ENCODE peak calls at places on chromosome 1, in ten cellular contexts. H, E, V, D, I, J, K, W, F and M are unnamed samples.

GRCh38 chr1:46401964-46402626 is 8.0 kb downstream of the FAAH start:
- DNase-seq in J (peak), K (no peak), V (peak), I (no peak), H (peak), E (peak), D (peak), F (no peak), W (peak), M (peak)

GRCh38 chr1:78586572-78586971 is 33.7 kb upstream of the IFI44L start:
- DNase-seq in W (no peak), H (no peak), D (no peak), F (no peak), E (peak), I (no peak), K (no peak), V (peak), J (peak), M (peak)

GRCh38 chr1:41239988-41240610 is 2.0 kb downstream of the SCMH1 start:
- DNase-seq in K (no peak), H (no peak), E (peak), V (peak), F (no peak), I (no peak), D (no peak), W (peak), J (peak), M (peak)

GRCh38 chr1:27873671-27874384 is 1.5 kb downstream of the THEMIS2 start:
- DNase-seq in J (no peak), E (no peak), H (no peak), K (no peak), V (no peak), F (no peak), D (no peak), I (no peak), W (no peak), M (no peak)

GRCh38 chr1:43563779-43564616 is 33.3 kb downstream of the PTPRF start:
- DNase-seq in D (no peak), E (no peak), K (no peak), H (no peak), V (no peak), F (no peak), J (no peak), W (peak), I (peak), M (peak)

GRCh38 chr1:6256640-6257039 is 4.3 kb downstream of the GPR153 start:
- DNase-seq in I (no peak), H (no peak), E (no peak), J (no peak), F (no peak), W (no peak), V (no peak), K (no peak), D (no peak), M (no peak)

GRCh38 chr1:17624540-17625256 is 85.2 kb downstream of the ARHGEF10L start:
- DNase-seq in V (peak), H (peak), D (peak), I (no peak), E (peak), J (peak), K (no peak), W (no peak), F (no peak), M (peak)

GRCh38 chr1:77511440-77511840 is 171.0 kb downstream of the ZZZ3 start:
- DNase-seq in V (peak), I (no peak), F (no peak), H (no peak), E (peak), J (peak), K (no peak), W (no peak), D (peak), M (peak)

GRCh38 chr1:62050165-62050564 is 144.5 kb upstream of the L1TD1 start:
- DNase-seq in E (no peak), F (no peak), J (no peak), I (no peak), K (no peak), W (no peak), V (no peak), D (no peak), H (no peak), M (peak)

GRCh38 chr1:192977089-192977706 is 82.0 kb downstream of the UCHL5 start:
- DNase-seq in E (no peak), V (no peak), W (no peak), K (no peak), D (no peak), J (no peak), F (no peak), H (no peak), I (no peak), M (no peak)

GRCh38 chr1:111736548-111737215 is 2.5 kb downstream of the INKA2 start:
- DNase-seq in D (peak), H (no peak), W (peak), V (peak), E (no peak), I (no peak), K (no peak), F (no peak), J (peak), M (peak)

GRCh38 chr1:172662464-172663109 is 3.7 kb downstream of the FASLG start:
- DNase-seq in W (no peak), H (peak), E (peak), I (no peak), K (peak), V (peak), D (peak), F (peak), J (peak), M (peak)

GRCh38 chr1:55212349-55213028 is 2.7 kb downstream of the USP24 start:
- DNase-seq in D (no peak), F (no peak), K (no peak), W (no peak), E (no peak), H (no peak), V (no peak), J (no peak), I (no peak), M (peak)

GRCh38 chr1:50661626-50662025 is 238.4 kb upstream of the DMRTA2 start:
- DNase-seq in F (no peak), K (no peak), I (no peak), J (peak), H (no peak), V (peak), D (no peak), E (no peak), W (no peak), M (peak)

GRCh38 chr1:205748398-205749093 is 1.4 kb downstream of the NUCKS1 start:
- DNase-seq in W (no peak), I (peak), E (peak), H (no peak), D (peak), K (no peak), J (peak), F (no peak), V (peak), M (peak)

GRCh38 chr1:233904979-233905415 is 521 bp downstream of the SLC35F3 start:
- DNase-seq in I (peak), F (no peak), E (no peak), D (peak), V (peak), H (no peak), K (no peak), W (no peak), J (no peak), M (peak)

GRCh38 chr1:116931016-116931918 is 21.6 kb downstream of the PTGFRN start:
- DNase-seq in D (no peak), W (no peak), K (no peak), H (no peak), V (no peak), J (no peak), F (no peak), I (no peak), E (no peak), M (no peak)

GRCh38 chr1:16984717-16985116 is 4.3 kb upstream of the MFAP2 start:
- DNase-seq in I (no peak), W (no peak), D (peak), F (no peak), V (peak), H (no peak), J (peak), E (peak), K (no peak), M (peak)

GRCh38 chr1:178057863-178058576 is 35.9 kb upstream of the RASAL2 start:
- DNase-seq in I (no peak), F (no peak), H (no peak), D (peak), V (peak), K (no peak), W (no peak), J (peak), E (no peak), M (peak)

GRCh38 chr1:200409203-200409760 is 554 bp downstream of the ZNF281 start:
- DNase-seq in H (peak), E (peak), K (peak), J (no peak), I (peak), F (peak), V (peak), D (no peak), W (no peak), M (peak)

GRCh38 chr1:113675299-113675698 is 84.0 kb downstream of the PHTF1 start:
- DNase-seq in V (peak), H (no peak), J (peak), D (peak), E (no peak), K (no peak), I (no peak), W (no peak), F (no peak), M (no peak)

GRCh38 chr1:225146478-225146877 is 217.0 kb downstream of the DNAH14 start:
- DNase-seq in I (no peak), F (no peak), J (no peak), V (no peak), K (no peak), D (no peak), H (no peak), W (no peak), E (no peak), M (no peak)

GRCh38 chr1:210477328-210477924 is 148.7 kb downstream of the HHAT start:
- DNase-seq in D (peak), H (no peak), E (no peak), K (no peak), V (peak), I (no peak), W (peak), F (no peak), J (peak), M (no peak)

GRCh38 chr1:196609114-196609737 is 986 bp upstream of the KCNT2 start:
- DNase-seq in F (no peak), V (peak), I (no peak), W (no peak), J (no peak), E (peak), K (no peak), H (no peak), D (no peak), M (peak)

GRCh38 chr1:228798047-228798446 is 62.8 kb downstream of the RHOU start:
- DNase-seq in V (no peak), J (no peak), H (no peak), K (no peak), I (no peak), D (peak), E (no peak), F (no peak), W (no peak), M (no peak)

GRCh38 chr1:172254521-172255222 is 165.8 kb upstream of the C1orf105 start:
- DNase-seq in K (no peak), I (no peak), J (peak), V (peak), W (no peak), E (peak), F (no peak), H (no peak), D (peak), M (peak)

GRCh38 chr1:245704765-245705164 is 550.0 kb downstream of the KIF26B start:
- DNase-seq in W (no peak), V (peak), F (no peak), E (peak), I (no peak), D (peak), J (peak), K (no peak), H (no peak), M (peak)

GRCh38 chr1:192303029-192303428 is 13.8 kb upstream of the RGS21 start:
- DNase-seq in D (no peak), J (peak), V (no peak), H (no peak), F (no peak), E (no peak), W (no peak), I (no peak), K (no peak), M (peak)

GRCh38 chr1:26053718-26054572 is 8.0 kb upstream of the SLC30A2 start:
- DNase-seq in I (peak), E (no peak), W (no peak), D (no peak), V (no peak), J (no peak), F (no peak), K (no peak), H (no peak), M (no peak)

GRCh38 chr1:239700667-239701066 is 314.3 kb downstream of the CHRM3 start:
- DNase-seq in W (no peak), V (no peak), K (no peak), H (peak), D (no peak), J (no peak), I (no peak), F (no peak), E (no peak), M (no peak)

GRCh38 chr1:17155257-17155895 is 36.1 kb upstream of the PADI2 start:
- DNase-seq in K (no peak), W (no peak), E (no peak), J (no peak), D (no peak), F (no peak), H (no peak), I (no peak), V (peak), M (peak)

GRCh38 chr1:114669562-114670082 is at the start of gene DENND2C:
- DNase-seq in E (no peak), V (no peak), K (no peak), W (no peak), F (no peak), D (no peak), I (no peak), H (no peak), J (no peak), M (no peak)

GRCh38 chr1:21783679-21784603 is 992 bp upstream of the USP48 start:
- DNase-seq in F (no peak), D (peak), V (peak), I (peak), H (peak), W (no peak), K (no peak), J (no peak), E (peak), M (peak)

GRCh38 chr1:25503551-25504426 is 39.6 kb upstream of the LDLRAP1 start:
- DNase-seq in D (peak), V (peak), E (no peak), K (peak), I (peak), W (no peak), F (peak), J (peak), H (peak), M (peak)